ENCODE peak calls at places on chromosomes 13 and 19, in ten cellular contexts. G, C, I, Y, F, L, Q, W, X and S are unnamed samples.

GRCh38 chr19:2952953-2953481 is 8.2 kb upstream of the ZNF77 start:
- DNase-seq in W (no peak), X (no peak), C (peak; percentile 88), Q (no peak), I (peak; percentile 23), L (no peak), Y (peak; percentile 92), G (no peak), F (no peak), S (no peak)

GRCh38 chr19:19276386-19276785 is 3.3 kb upstream of the TM6SF2 start:
- DNase-seq in I (no peak), W (no peak), Y (no peak), X (no peak), G (no peak), Q (no peak), F (no peak), L (no peak), C (no peak), S (no peak)

GRCh38 chr19:45801603-45802175 is 9.0 kb upstream of the DMWD start:
- DNase-seq in C (no peak), I (no peak), L (no peak), W (no peak), X (no peak), F (no peak), Y (no peak), Q (no peak), G (no peak), S (no peak)

GRCh38 chr19:49546825-49547565 is 19.2 kb downstream of the RCN3 start:
- DNase-seq in F (peak; percentile 76), X (peak; percentile 78), L (peak; percentile 82), W (no peak), C (peak; percentile 78), I (no peak), G (no peak), Y (peak; percentile 84), Q (peak; percentile 56), S (no peak)

GRCh38 chr13:98813993-98814392 is 61.5 kb upstream of the SLC15A1 start:
- DNase-seq in F (no peak), L (no peak), X (no peak), C (no peak), G (no peak), Q (no peak), Y (no peak), W (no peak), I (no peak), S (no peak)

GRCh38 chr13:95530178-95530577 is 22.3 kb upstream of the CLDN10 start:
- DNase-seq in C (peak; percentile 60), W (no peak), Q (no peak), L (peak; percentile 36), G (no peak), I (no peak), X (no peak), F (no peak), Y (peak; percentile 80), S (no peak)

GRCh38 chr19:57099199-57099661 is 20.6 kb upstream of the USP29 start:
- DNase-seq in Y (peak; percentile 52), G (peak; percentile 72), L (peak; percentile 25), W (peak; percentile 75), I (no peak), C (peak; percentile 39), X (peak; percentile 59), F (peak; percentile 63), Q (peak; percentile 86), S (no peak)

GRCh38 chr13:29805994-29806748 is 44.2 kb downstream of the UBL3 start:
- DNase-seq in F (no peak), Q (no peak), L (no peak), G (no peak), C (no peak), I (no peak), Y (no peak), W (no peak), X (no peak), S (no peak)

GRCh38 chr13:40680659-40681323 is 14.3 kb upstream of the FOXO1 start:
- DNase-seq in C (no peak), L (no peak), W (no peak), Y (no peak), X (no peak), G (no peak), Q (no peak), F (no peak), I (no peak), S (no peak)

GRCh38 chr19:46426506-46427162 is 2.1 kb downstream of the PNMA8C start:
- DNase-seq in C (peak; percentile 77), Q (peak; percentile 83), L (peak; percentile 67), W (peak; percentile 75), G (peak; percentile 82), I (no peak), Y (peak; percentile 88), X (no peak), F (peak; percentile 79), S (no peak)

GRCh38 chr19:50377051-50377441 is 789 bp downstream of the NR1H2 start:
- DNase-seq in G (no peak), L (no peak), X (no peak), I (no peak), Y (peak; percentile 41), F (no peak), C (peak; percentile 67), Q (no peak), W (no peak), S (no peak)

GRCh38 chr13:82654851-82655517 is 1227.3 kb downstream of the SLITRK1 start:
- DNase-seq in Y (peak; percentile 29), C (no peak), L (peak; percentile 79), I (no peak), G (peak; percentile 73), Q (no peak), W (peak; percentile 61), X (peak; percentile 84), F (peak; percentile 61), S (peak; percentile 84)
- H3K4me3 ChIP-seq in Y (no peak overlapping the region), C (no peak overlapping the region), L (no peak overlapping the region), I (no peak overlapping the region), G (no peak overlapping the region), Q (no peak overlapping the region), W (no peak overlapping the region), X (no peak overlapping the region), F (no peak overlapping the region), S (peak overlapping the region; percentile 13)

DNA sequence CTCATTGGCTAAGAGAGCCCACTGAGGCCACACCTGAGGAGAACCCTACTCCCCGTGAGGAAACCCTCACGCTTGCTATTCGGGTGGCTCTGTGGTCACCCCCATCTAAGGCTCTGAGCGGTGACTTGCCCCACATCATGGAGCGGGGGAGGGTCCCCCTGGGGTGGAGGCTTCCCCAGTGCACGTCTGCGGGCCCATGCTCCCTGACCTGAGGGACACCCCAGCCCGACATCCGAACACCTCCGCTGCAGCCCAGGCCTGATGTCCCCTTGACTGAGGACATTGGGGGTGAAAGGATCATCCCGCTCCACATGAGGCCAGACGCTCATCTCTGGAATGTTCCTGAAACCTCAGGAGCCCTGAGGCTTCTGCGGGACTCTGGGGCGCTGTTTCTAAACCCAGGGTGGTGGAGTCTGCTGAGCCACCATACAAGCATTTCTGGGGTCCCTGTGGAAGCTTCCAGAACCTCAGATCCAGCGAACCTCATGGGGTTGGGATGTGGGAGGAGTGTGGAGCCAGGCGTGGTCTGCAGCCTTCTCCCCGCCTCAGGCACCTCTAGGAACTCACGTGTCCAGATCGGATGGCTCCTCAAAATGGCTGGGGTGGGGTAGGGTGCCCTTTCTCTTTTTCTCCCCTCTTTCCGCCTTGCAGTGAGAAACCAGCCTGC is 19.9 kb downstream of the TMED1 start:
- DNase-seq in I (no peak), L (no peak), X (no peak), G (no peak), Y (no peak), F (no peak), Q (no peak), C (no peak), W (no peak), S (no peak)
- H3K27ac ChIP-seq in I (no peak overlapping the region), L (peak overlapping the region; percentile 81), X (peak overlapping the region; percentile 51), G (peak overlapping the region; percentile 38), Y (no peak overlapping the region), F (peak overlapping the region; percentile 62), Q (peak overlapping the region; percentile 25), C (no peak overlapping the region), W (peak overlapping the region; percentile 61), S (no peak overlapping the region)

GRCh38 chr13:34941835-34942731 is at the start of gene NBEA:
- DNase-seq in Q (peak; percentile 80), C (peak; percentile 85), L (peak; percentile 48), F (peak; percentile 89), Y (peak; percentile 77), G (peak; percentile 77), W (peak; percentile 87), I (no peak), X (peak; percentile 64), S (peak; percentile 77)
- TF ChIP-seq CTCF in Q (no peak), C (peak; percentile 10), L (peak; percentile 24), F (peak; percentile 25), Y (peak; percentile 23), G (peak; percentile 69), W (peak; percentile 49), I (no peak), X (peak; percentile 59), S (peak; percentile 50)

DNA sequence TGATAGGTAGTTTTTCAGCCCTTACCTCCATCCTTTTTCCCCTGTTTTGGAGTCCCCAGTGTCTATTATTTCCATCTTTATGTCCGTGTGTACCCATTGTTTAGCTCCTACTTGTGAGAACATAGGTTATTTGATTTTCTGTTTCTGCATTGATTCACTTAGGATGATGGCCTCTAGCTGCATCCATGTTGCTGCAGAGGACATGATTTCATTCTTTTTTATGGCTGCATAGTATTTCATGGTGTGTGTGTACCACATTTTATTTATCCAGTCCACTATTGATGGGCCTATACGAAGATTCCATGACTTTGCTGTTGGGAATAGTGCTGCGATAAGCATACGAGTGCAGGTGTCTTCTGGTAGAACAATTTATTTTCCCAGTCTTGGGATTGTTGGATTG is 15.0 kb upstream of the ZNF527 start:
- DNase-seq in C (no peak), G (no peak), F (no peak), X (no peak), W (no peak), Q (no peak), I (no peak), Y (no peak), L (no peak), S (no peak)
- H3K4me3 ChIP-seq in C (no peak overlapping the region), G (no peak overlapping the region), F (no peak overlapping the region), X (no peak overlapping the region), W (no peak overlapping the region), Q (no peak overlapping the region), I (no peak overlapping the region), Y (no peak overlapping the region), L (no peak overlapping the region), S (no peak overlapping the region)

GRCh38 chr19:1455002-1455335 is 5.0 kb downstream of the APC2 start:
- DNase-seq in F (no peak), X (no peak), Q (no peak), Y (no peak), L (no peak), G (no peak), I (no peak), C (no peak), W (no peak), S (no peak)
- H3K27ac ChIP-seq in F (no peak overlapping the region), X (no peak overlapping the region), Q (peak overlapping the region; percentile 91), Y (no peak overlapping the region), L (no peak overlapping the region), G (no peak overlapping the region), I (no peak overlapping the region), C (no peak overlapping the region), W (no peak overlapping the region), S (no peak overlapping the region)